ENCODE peak calls at places on chromosomes 16 and 17, in six cellular contexts. Y is SW 1271, L is cardiac muscle cell, B is adrenal gland, J is RPMI7951, G is amniotic stem cell. S is an unnamed sample.

GRCh38 chr17:79326814-79327213 is 252.2 kb downstream of the ENGASE start:
- DNase-seq in Y (no peak), L (no peak), B (no peak), J (no peak), G (no peak), S (no peak)

GRCh38 chr17:44187131-44187899 is 543 bp downstream of the TMUB2 start:
- DNase-seq in Y (no peak), L (no peak), B (peak; percentile 73), J (no peak), G (no peak), S (no peak)

GRCh38 chr17:9116311-9116820 is 95.1 kb downstream of the NTN1 start:
- DNase-seq in Y (no peak), L (no peak), B (no peak), J (no peak), G (no peak), S (no peak)

GRCh38 chr17:16283705-16284104 is 66.7 kb downstream of the PIGL start:
- DNase-seq in Y (no peak), L (no peak), B (no peak), J (peak; percentile 30), G (no peak), S (no peak)

GRCh38 chr16:82264781-82265180 is 94.8 kb upstream of the MPHOSPH6 start:
- DNase-seq in Y (no peak), L (no peak), B (no peak), J (no peak), G (no peak), S (no peak)

GRCh38 chr17:2837147-2837561 is 40.9 kb downstream of the RAP1GAP2 start:
- DNase-seq in Y (no peak), L (no peak), B (no peak), J (no peak), G (no peak), S (no peak)

GRCh38 chr16:24977673-24978065 is 37.5 kb downstream of the ARHGAP17 start:
- DNase-seq in Y (no peak), L (no peak), B (no peak), J (peak; percentile 76), G (peak; percentile 37), S (no peak)

GRCh38 chr17:34579979-34580684 is 750 bp downstream of the TMEM132E start:
- DNase-seq in Y (no peak), L (peak; percentile 44), B (no peak), J (peak; percentile 35), G (no peak), S (no peak)

GRCh38 chr16:72986011-72986410 is 61.9 kb downstream of the ZFHX3 start:
- DNase-seq in Y (no peak), L (no peak), B (peak; percentile 41), J (no peak), G (no peak), S (no peak)